ENCODE peak calls at places on chromosomes 1 and 21, in five cellular contexts. H is IMR-90, Y is mesendoderm, K is mesenchymal stem cell, D is H1. R is an unnamed sample.

GRCh38 chr1:32100359-32100758 is 7.5 kb upstream of the KPNA6 start:
- DNase-seq in H (no peak), D (no peak), K (no peak), Y (no peak), R (no peak)

GRCh38 chr1:2989976-2990375 is 31.3 kb upstream of the ACTRT2 start:
- DNase-seq in H (no peak), Y (no peak), D (no peak), K (no peak), R (no peak)

GRCh38 chr1:157045251-157046218 is at the start of gene ARHGEF11:
- DNase-seq in Y (peak; percentile 92), H (peak; percentile 87), K (peak; percentile 92), D (peak; percentile 38), R (peak; percentile 92)

GRCh38 chr21:46455575-46456385 is 2.9 kb upstream of the DIP2A start:
- DNase-seq in H (peak; percentile 66), Y (peak; percentile 8), K (peak; percentile 34), D (no peak), R (no peak)

GRCh38 chr1:23960291-23960718 is 677 bp downstream of the PNRC2 start:
- DNase-seq in K (peak; percentile 65), H (peak; percentile 30), Y (no peak), D (no peak), R (no peak)

GRCh38 chr1:22447581-22448215 is 4.0 kb upstream of the ZBTB40 start:
- DNase-seq in K (peak; percentile 81), Y (peak; percentile 50), D (no peak), H (peak; percentile 78), R (no peak)

GRCh38 chr1:164613176-164613575 is 54.2 kb downstream of the PBX1 start:
- DNase-seq in H (no peak), K (no peak), Y (peak; percentile 66), D (no peak), R (no peak)

GRCh38 chr1:201149400-201149799 is 4.9 kb downstream of the TMEM9 start:
- DNase-seq in K (peak; percentile 41), D (no peak), Y (peak; percentile 67), H (peak; percentile 44), R (no peak)

GRCh38 chr1:119254067-119254720 is 113.7 kb upstream of the WARS2 start:
- DNase-seq in Y (peak; percentile 44), D (no peak), H (no peak), K (no peak), R (no peak)

GRCh38 chr1:94739521-94740061 is 80.6 kb upstream of the SLC44A3 start:
- DNase-seq in H (peak; percentile 97), D (no peak), Y (no peak), K (peak; percentile 99), R (no peak)
- H3K18ac ChIP-seq in H (peak overlapping the region; percentile 43), D (no peak overlapping the region), Y (no peak overlapping the region), K (peak overlapping the region; percentile 79), R (no peak overlapping the region)

GRCh38 chr21:43884012-43884860 is 19.2 kb downstream of the AGPAT3 start:
- DNase-seq in Y (peak; percentile 93), D (no peak), H (no peak), K (peak; percentile 54), R (no peak)

GRCh38 chr21:43880111-43880985 is 15.3 kb downstream of the AGPAT3 start:
- DNase-seq in H (peak; percentile 18), Y (no peak), D (no peak), K (peak; percentile 26), R (no peak)

GRCh38 chr21:43882952-43883492 is 18.0 kb downstream of the AGPAT3 start:
- DNase-seq in Y (no peak), H (no peak), K (no peak), D (no peak), R (no peak)

GRCh38 chr21:43881283-43881682 is 16.3 kb downstream of the AGPAT3 start:
- DNase-seq in K (no peak), D (no peak), H (no peak), Y (no peak), R (no peak)

DNA sequence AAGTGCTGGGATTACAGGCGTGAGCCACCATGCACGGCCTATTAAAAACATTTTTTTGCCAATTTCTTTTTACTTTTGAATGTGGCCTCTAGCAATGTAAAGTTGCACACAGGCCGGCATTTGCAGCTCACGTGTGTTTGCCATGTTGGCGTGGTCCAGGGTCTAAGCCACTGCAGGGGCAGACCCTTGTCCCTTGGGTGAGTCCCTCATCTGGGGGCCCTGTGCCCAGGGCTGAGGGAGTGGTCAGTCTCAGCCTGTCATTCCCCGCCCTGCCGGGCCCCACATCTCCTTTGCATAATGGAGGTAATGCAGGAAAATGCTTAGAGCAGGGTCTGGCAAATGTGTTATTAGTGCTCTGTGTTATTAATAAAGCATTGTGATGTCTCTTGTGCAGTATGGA is 16.9 kb downstream of the AGPAT3 start:
- DNase-seq in D (no peak), H (no peak), K (no peak), Y (no peak), R (no peak)
- H2BK5ac ChIP-seq in D (no peak overlapping the region), H (no peak overlapping the region), K (no peak overlapping the region), Y (no peak overlapping the region), R (no peak overlapping the region)

GRCh38 chr1:175193339-175193950 is 869 bp upstream of the KIAA0040 start:
- DNase-seq in D (no peak), H (no peak), K (peak; percentile 9), Y (no peak), R (no peak)

GRCh38 chr1:175191654-175192053 is 922 bp downstream of the KIAA0040 start:
- DNase-seq in D (no peak), Y (peak; percentile 27), H (no peak), K (peak; percentile 24), R (no peak)

GRCh38 chr1:175195281-175195680 is 2.7 kb upstream of the KIAA0040 start:
- DNase-seq in D (no peak), K (no peak), H (no peak), Y (no peak), R (no peak)

GRCh38 chr1:175192630-175193338 is at the start of gene KIAA0040:
- DNase-seq in D (no peak), Y (peak; percentile 81), K (peak; percentile 56), H (no peak), R (peak; percentile 30)

DNA sequence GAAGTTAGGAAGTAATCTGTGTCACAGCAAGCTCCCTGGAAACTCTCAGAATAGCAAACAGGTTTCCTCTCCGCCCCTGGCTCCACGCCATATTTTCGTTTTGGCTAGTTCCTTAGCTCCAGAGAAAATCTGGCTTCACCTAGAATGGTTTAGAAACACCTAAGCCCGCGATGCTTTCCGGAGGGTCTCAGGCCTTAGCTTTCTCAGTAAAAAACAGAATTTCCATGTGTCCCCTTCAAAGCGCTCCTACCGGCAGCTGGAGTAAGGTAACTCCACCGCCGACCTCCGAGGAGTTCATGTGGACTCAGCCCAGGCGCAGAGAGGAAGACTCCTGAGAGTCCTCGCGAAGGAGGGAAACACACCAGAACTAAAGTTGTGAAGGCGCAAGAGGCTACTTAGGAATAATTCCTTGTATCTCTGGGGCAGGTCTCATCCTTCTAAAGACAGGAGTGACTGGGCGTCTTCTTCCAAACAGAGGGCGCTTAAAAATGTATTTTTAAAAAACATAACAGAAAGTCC is 406 bp downstream of the KIAA0040 start:
- DNase-seq in H (no peak), Y (peak; percentile 69), K (peak; percentile 18), D (no peak), R (no peak)
- H3K18ac ChIP-seq in H (no peak overlapping the region), Y (peak overlapping the region; percentile 72), K (no peak overlapping the region), D (no peak overlapping the region), R (peak overlapping the region; percentile 63)

GRCh38 chr1:204506091-204506968 is 9.9 kb upstream of the MDM4 start:
- DNase-seq in H (peak; percentile 95), K (peak; percentile 96), Y (peak; percentile 95), D (peak; percentile 53), R (peak; percentile 92)
- H2BK5ac ChIP-seq in H (peak overlapping the region; percentile 51), K (no peak overlapping the region), Y (no peak overlapping the region), D (no peak overlapping the region), R (no peak overlapping the region)

DNA sequence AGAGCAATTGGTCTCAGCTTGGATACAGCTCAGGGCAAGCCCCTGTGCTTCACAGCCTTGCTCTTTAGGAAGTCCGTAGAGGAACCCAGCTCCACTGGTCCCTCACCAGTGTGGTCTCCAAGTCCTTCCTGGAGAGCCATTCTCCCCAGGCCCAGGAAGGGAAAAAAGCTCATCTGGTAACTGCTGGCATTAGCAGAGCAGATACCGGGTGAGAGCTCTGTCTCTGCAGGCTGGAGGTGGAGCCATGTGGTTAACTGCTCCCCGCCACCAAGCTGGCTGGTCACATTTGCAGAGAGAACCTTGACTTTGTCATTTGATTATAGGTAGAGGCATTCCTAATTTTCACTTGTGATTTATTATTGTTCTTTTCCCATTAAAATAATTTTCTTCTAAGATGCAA is 169.6 kb downstream of the ROR1 start:
- DNase-seq in H (no peak), Y (peak; percentile 31), D (no peak), K (no peak), R (no peak)
- H3K18ac ChIP-seq in H (no peak overlapping the region), Y (no peak overlapping the region), D (no peak overlapping the region), K (no peak overlapping the region), R (peak overlapping the region; percentile 67)

GRCh38 chr21:45012661-45013270 is 61.6 kb upstream of the ADARB1 start:
- DNase-seq in Y (no peak), H (no peak), K (no peak), D (peak; percentile 41), R (no peak)

GRCh38 chr21:45011911-45012660 is 62.3 kb upstream of the ADARB1 start:
- DNase-seq in H (peak; percentile 94), K (peak; percentile 93), D (peak; percentile 84), Y (peak; percentile 100), R (peak; percentile 78)

GRCh38 chr21:45011426-45011825 is 63.0 kb upstream of the ADARB1 start:
- DNase-seq in Y (no peak), K (no peak), D (no peak), H (no peak), R (no peak)

GRCh38 chr21:45014747-45015468 is 59.5 kb upstream of the ADARB1 start:
- DNase-seq in K (no peak), D (no peak), H (no peak), Y (no peak), R (no peak)

DNA sequence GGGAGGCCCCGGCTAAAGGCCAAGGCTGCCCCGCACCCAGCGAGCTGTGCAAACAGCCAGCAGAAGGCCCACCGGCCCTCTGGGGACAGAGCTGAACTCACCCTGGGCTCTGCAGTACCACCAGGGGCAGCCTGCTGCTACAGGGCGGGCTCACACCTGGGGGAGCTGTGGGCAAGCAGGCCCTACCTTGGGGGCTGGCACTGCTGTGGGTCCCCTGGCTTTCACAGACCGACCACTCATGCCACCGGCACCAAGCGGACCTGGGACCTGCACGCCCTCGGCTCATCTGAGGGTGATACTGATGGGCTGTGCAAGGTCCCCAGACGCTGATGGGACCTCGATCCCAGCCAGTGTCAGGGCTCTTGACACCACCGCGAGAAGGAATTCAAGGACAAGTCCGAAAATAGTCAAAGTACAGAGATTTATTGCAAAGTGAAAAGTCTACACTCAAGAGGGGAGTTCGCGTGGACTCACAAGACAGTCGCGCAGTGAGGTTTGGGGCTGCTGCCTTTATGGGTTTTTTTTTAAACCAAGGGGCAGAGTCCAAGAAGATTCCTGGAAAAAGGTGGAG is 61.0 kb upstream of the ADARB1 start:
- DNase-seq in K (no peak), D (no peak), H (no peak), Y (peak; percentile 55), R (no peak)
- H2BK5ac ChIP-seq in K (peak overlapping the region; percentile 63), D (peak overlapping the region; percentile 74), H (peak overlapping the region; percentile 99), Y (peak overlapping the region; percentile 56), R (peak overlapping the region; percentile 71)

R was measured in neuronal stem cell.